ENCODE peak calls at places on chromosomes 7 and 10, in eight cellular contexts. W, H, J, P, G, M, F and Q are unnamed samples.
A peak's percentile ranks its signal among the peaks of the same experiment; 100 is the strongest.

GRCh38 chr7:27810186-27810585 is 70.2 kb downstream of the TAX1BP1 start:
- DNase-seq in H (no peak), M (no peak), P (no peak), F (no peak), J (no peak), W (no peak), G (no peak), Q (no peak)

GRCh38 chr7:151897951-151898686 is 21.2 kb upstream of the PRKAG2 start:
- DNase-seq in F (no peak), J (peak; percentile 22), G (no peak), P (no peak), W (no peak), M (no peak), H (no peak), Q (no peak)

GRCh38 chr7:143176128-143176527 is 7.1 kb upstream of the TAS2R39 start:
- DNase-seq in F (no peak), P (no peak), H (no peak), W (no peak), G (no peak), J (no peak), M (no peak), Q (no peak)

GRCh38 chr10:117792214-117792613 is 249.7 kb downstream of the EMX2 start:
- DNase-seq in H (no peak), G (no peak), P (no peak), J (no peak), F (no peak), W (no peak), M (no peak), Q (no peak)

GRCh38 chr10:49448924-49449323 is 53.0 kb upstream of the DRGX start:
- DNase-seq in J (no peak), H (no peak), G (no peak), M (peak; percentile 21), F (no peak), P (no peak), W (no peak), Q (no peak)

GRCh38 chr7:94436018-94436604 is 41.4 kb downstream of the COL1A2 start:
- DNase-seq in G (peak; percentile 39), W (peak; percentile 80), J (peak; percentile 73), H (peak; percentile 56), M (peak; percentile 13), P (peak; percentile 70), F (peak; percentile 1), Q (peak; percentile 61)

GRCh38 chr10:4018054-4018511 is 233.1 kb upstream of the KLF6 start:
- DNase-seq in M (no peak), W (no peak), G (no peak), F (no peak), P (no peak), H (no peak), J (no peak), Q (no peak)

GRCh38 chr7:30331338-30331737 is 46.9 kb downstream of the ZNRF2 start:
- DNase-seq in J (no peak), H (no peak), G (no peak), P (no peak), F (no peak), W (no peak), M (no peak), Q (no peak)

GRCh38 chr10:113735913-113736312 is 15.6 kb upstream of the PLEKHS1 start:
- DNase-seq in G (no peak), P (peak; percentile 42), F (no peak), J (no peak), H (no peak), W (no peak), M (no peak), Q (peak; percentile 16)

GRCh38 chr10:53003094-53003493 is 230.5 kb upstream of the MBL2 start:
- DNase-seq in G (no peak), H (no peak), M (no peak), P (no peak), J (no peak), W (no peak), F (no peak), Q (no peak)

GRCh38 chr10:3774018-3774813 is 10.8 kb downstream of the KLF6 start:
- DNase-seq in J (no peak), H (no peak), M (no peak), G (no peak), W (no peak), P (no peak), F (no peak), Q (no peak)

GRCh38 chr7:14745076-14745475 is 157.5 kb downstream of the DGKB start:
- DNase-seq in F (no peak), P (no peak), W (no peak), M (no peak), H (no peak), J (no peak), G (no peak), Q (no peak)

GRCh38 chr7:14739496-14740185 is 162.9 kb downstream of the DGKB start:
- DNase-seq in F (no peak), G (no peak), H (peak; percentile 28), W (no peak), M (no peak), J (no peak), P (no peak), Q (no peak)

GRCh38 chr7:14734839-14735321 is 167.7 kb downstream of the DGKB start:
- DNase-seq in F (no peak), W (no peak), J (no peak), H (no peak), M (no peak), G (no peak), P (no peak), Q (no peak)

GRCh38 chr7:14738086-14738485 is 164.5 kb downstream of the DGKB start:
- DNase-seq in M (no peak), H (no peak), F (no peak), W (no peak), J (no peak), P (no peak), G (no peak), Q (no peak)

DNA sequence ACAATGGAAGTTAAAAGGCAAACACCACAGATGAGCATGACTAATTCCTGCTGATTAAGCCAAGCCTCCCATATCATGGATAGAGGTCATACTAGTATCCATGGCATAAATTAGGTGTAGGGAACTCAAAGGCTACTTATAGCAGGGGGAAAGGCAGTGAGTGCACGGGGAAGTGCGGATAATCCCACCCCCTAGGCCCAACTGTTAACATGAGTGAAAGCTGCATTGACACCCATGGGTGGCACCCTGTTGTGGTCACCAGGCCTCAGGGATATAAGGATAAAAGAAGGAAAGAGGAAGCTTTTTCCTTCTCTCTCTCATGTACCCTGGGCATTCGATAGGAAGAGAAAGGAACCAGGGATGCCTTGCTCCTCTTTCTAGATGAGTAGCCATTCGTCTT is 161.9 kb downstream of the DGKB start:
- DNase-seq in W (no peak), J (no peak), M (no peak), F (no peak), H (no peak), G (no peak), P (no peak), Q (no peak)
- H3K27ac ChIP-seq in W (no peak overlapping the region), J (no peak overlapping the region), M (no peak overlapping the region), F (no peak overlapping the region), H (no peak overlapping the region), G (no peak overlapping the region), P (no peak overlapping the region), Q (no peak overlapping the region)

DNA sequence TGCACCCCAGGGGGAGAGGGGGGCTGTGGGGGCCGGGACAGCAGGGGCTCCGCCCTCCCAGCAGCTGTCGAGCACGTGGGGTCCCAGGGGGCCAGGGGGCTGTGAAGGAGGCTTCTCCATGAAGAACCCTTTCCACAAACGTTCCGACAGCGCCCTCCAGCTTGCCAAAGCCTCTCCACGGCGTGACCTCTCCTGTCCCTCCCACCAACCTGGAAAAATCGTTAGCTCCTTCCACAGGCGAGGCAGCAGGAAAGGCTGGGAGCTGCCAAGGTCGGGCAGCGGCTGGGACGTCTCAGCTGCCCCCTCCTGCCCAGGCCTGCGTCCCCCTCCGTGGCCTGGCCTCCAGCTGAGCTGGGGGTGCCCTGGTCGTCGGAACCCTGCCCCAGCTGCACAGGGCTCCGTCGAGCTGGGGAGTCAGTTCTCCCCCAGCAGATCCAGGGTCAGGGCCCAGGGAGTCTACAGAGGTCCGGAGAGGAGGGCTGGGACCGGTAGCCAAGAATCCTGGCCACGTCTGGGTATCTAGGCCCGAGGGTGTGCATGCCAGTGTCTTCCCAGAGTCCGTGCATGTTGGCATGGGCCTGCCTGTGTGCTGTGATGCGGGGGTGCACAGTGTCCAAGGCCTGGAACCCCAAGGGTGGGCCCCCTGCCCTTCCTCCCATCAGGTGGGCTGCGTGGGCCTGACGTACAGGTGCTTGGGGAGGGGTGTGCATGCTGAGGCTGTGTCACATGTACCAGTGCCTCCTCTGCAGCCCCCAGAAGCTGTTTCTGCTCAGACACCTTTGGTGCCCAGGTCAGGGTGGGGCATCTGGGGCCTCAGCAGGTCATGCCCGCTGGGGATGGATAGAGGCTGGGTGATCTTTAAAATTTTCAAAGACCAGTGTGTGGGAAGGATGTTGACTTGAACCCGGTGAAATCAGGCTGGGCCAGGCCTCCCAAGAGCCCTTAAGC is 66.5 kb downstream of the UNCX start:
- DNase-seq in W (no peak), G (no peak), P (no peak), M (no peak), J (no peak), H (peak; percentile 18), F (no peak), Q (no peak)
- TF ChIP-seq CTCF in W (no peak), G (no peak), P (no peak), M (no peak), J (no peak), H (no peak), F (no peak), Q (no peak)

DNA sequence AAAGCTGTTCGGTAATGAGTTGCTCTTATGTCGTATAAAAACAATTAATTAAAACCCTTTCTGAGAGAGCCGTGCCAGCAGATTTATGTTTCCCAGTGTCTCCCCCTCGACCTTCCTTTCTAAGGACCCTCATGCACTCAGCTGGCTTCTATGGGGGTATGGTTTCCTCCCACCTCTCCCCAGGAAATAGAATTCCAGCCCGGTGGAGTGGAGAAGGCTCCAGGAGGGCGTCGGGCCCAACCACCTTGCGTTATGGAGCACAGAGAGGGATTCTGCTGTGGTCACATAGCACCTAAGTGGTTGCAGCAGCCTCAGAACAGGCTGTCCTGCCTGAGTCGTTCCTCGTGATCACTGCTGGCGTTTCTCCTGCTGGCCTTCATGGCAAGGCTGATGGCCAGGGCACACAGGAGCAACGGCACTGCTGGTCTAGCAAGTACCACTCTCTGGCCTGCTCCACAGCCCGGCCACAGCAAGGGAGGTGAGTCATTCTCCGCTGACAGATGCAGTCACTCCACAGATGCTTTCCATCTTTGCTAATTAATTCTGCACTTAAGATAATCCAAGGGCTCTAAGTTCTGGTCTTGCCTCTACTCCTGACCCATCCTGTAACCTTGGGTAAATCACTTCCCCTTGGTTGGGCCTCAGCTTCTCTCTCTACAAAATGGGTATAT is 244.2 kb downstream of the RPS24 start:
- DNase-seq in H (peak; percentile 93), F (no peak), G (no peak), W (peak; percentile 49), J (no peak), M (no peak), P (peak; percentile 51), Q (no peak)
- H3K27ac ChIP-seq in H (no peak overlapping the region), F (no peak overlapping the region), G (no peak overlapping the region), W (no peak overlapping the region), J (no peak overlapping the region), M (no peak overlapping the region), P (peak overlapping the region; percentile 66), Q (no peak overlapping the region)

DNA sequence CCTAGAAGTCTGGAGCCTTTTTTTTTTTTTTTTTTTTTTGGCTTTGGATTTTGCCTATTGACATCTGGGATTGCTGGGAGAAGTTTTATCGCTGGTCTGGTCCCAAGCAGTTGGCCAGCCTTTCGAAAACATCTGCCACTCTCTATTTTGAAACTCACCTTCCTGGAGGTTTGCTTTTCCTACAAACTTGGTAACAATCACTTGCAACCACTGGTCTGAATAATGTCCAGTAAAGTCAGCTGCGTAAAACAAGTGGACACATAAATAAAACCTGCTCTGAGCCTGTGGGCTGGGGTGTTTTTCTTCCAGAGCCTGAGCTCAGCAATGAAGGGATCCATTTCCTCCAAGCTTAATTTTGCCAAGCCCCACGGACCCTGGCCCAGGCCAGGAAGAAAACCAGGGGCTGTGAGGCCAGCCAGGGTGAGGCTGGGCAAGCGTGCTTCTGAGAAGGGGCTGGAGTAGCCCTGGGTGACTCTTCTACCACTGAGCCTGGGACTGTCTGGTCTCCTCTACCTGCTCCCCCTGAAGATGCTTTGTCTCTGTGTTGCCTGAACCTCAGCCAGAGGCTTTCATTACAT is 202.2 kb downstream of the GFRA1 start:
- DNase-seq in J (peak; percentile 44), P (no peak), G (no peak), M (no peak), H (no peak), F (no peak), W (no peak), Q (no peak)
- TF ChIP-seq CTCF in J (no peak), P (no peak), G (no peak), M (no peak), H (no peak), F (no peak), W (no peak), Q (no peak)